ENCODE peak calls at places on chromosomes 6 and 20, in five cellular contexts. One of them, this sample, is unnamed.

GRCh38 chr20:45863543-45864470 is 6.4 kb downstream of the ZSWIM3 start:
- DNase-seq in stimulated activated CD8-positive, alpha-beta memory T cell treated with anti-CD3 and anti-CD28 coated beads, Interleukin-2, amount 100 ng/mL, for 1 hour: no peak
- DNase-seq in astrocyte of the cerebellum: no peak
- DNase-seq in sigmoid colon: no peak
- DNase-seq in natural killer cell: no peak
- DNase-seq in this sample: no peak

GRCh38 chr6:6730831-6731230 is 142.3 kb downstream of the LY86 start:
- DNase-seq in natural killer cell: no peak
- DNase-seq in stimulated activated CD8-positive, alpha-beta memory T cell treated with anti-CD3 and anti-CD28 coated beads, Interleukin-2, amount 100 ng/mL, for 1 hour: no peak
- DNase-seq in astrocyte of the cerebellum: peak
- DNase-seq in sigmoid colon: peak
- DNase-seq in this sample: no peak

GRCh38 chr6:156416392-156416791 is 360.8 kb upstream of the ARID1B start:
- DNase-seq in astrocyte of the cerebellum: no peak
- DNase-seq in stimulated activated CD8-positive, alpha-beta memory T cell treated with anti-CD3 and anti-CD28 coated beads, Interleukin-2, amount 100 ng/mL, for 1 hour: no peak
- DNase-seq in sigmoid colon: no peak
- DNase-seq in natural killer cell: no peak
- DNase-seq in this sample: no peak

GRCh38 chr6:17591292-17591691 is 8.8 kb upstream of the FAM8A1 start:
- DNase-seq in natural killer cell: no peak
- DNase-seq in sigmoid colon: no peak
- DNase-seq in astrocyte of the cerebellum: no peak
- DNase-seq in stimulated activated CD8-positive, alpha-beta memory T cell treated with anti-CD3 and anti-CD28 coated beads, Interleukin-2, amount 100 ng/mL, for 1 hour: no peak
- DNase-seq in this sample: no peak

GRCh38 chr20:31602779-31603441 is 2.2 kb upstream of the ID1 start:
- DNase-seq in stimulated activated CD8-positive, alpha-beta memory T cell treated with anti-CD3 and anti-CD28 coated beads, Interleukin-2, amount 100 ng/mL, for 1 hour: no peak
- DNase-seq in sigmoid colon: no peak
- DNase-seq in natural killer cell: no peak
- DNase-seq in astrocyte of the cerebellum: peak
- DNase-seq in this sample: no peak

GRCh38 chr20:32528291-32528891 is 56.7 kb downstream of the NOL4L start:
- DNase-seq in astrocyte of the cerebellum: no peak
- DNase-seq in stimulated activated CD8-positive, alpha-beta memory T cell treated with anti-CD3 and anti-CD28 coated beads, Interleukin-2, amount 100 ng/mL, for 1 hour: no peak
- DNase-seq in natural killer cell: no peak
- DNase-seq in sigmoid colon: no peak
- DNase-seq in this sample: no peak

GRCh38 chr6:24922854-24923253 is 12.9 kb downstream of the RIPOR2 start:
- DNase-seq in sigmoid colon: no peak
- DNase-seq in stimulated activated CD8-positive, alpha-beta memory T cell treated with anti-CD3 and anti-CD28 coated beads, Interleukin-2, amount 100 ng/mL, for 1 hour: no peak
- DNase-seq in natural killer cell: no peak
- DNase-seq in astrocyte of the cerebellum: no peak
- DNase-seq in this sample: no peak

GRCh38 chr20:62339647-62340062 is 27.5 kb downstream of the LAMA5 start:
- DNase-seq in astrocyte of the cerebellum: no peak
- DNase-seq in stimulated activated CD8-positive, alpha-beta memory T cell treated with anti-CD3 and anti-CD28 coated beads, Interleukin-2, amount 100 ng/mL, for 1 hour: no peak
- DNase-seq in sigmoid colon: no peak
- DNase-seq in natural killer cell: no peak
- DNase-seq in this sample: no peak

GRCh38 chr20:36309643-36310042 is 3.5 kb downstream of the DLGAP4 start:
- DNase-seq in astrocyte of the cerebellum: no peak
- DNase-seq in sigmoid colon: peak
- DNase-seq in natural killer cell: no peak
- DNase-seq in stimulated activated CD8-positive, alpha-beta memory T cell treated with anti-CD3 and anti-CD28 coated beads, Interleukin-2, amount 100 ng/mL, for 1 hour: no peak
- DNase-seq in this sample: no peak

GRCh38 chr6:52538921-52539354 is 37.9 kb downstream of the TRAM2 start:
- DNase-seq in stimulated activated CD8-positive, alpha-beta memory T cell treated with anti-CD3 and anti-CD28 coated beads, Interleukin-2, amount 100 ng/mL, for 1 hour: no peak
- DNase-seq in sigmoid colon: no peak
- DNase-seq in natural killer cell: no peak
- DNase-seq in astrocyte of the cerebellum: no peak
- DNase-seq in this sample: no peak

GRCh38 chr6:137830562-137830961 is 36.5 kb upstream of the TNFAIP3 start:
- DNase-seq in natural killer cell: no peak
- DNase-seq in astrocyte of the cerebellum: no peak
- DNase-seq in sigmoid colon: no peak
- DNase-seq in stimulated activated CD8-positive, alpha-beta memory T cell treated with anti-CD3 and anti-CD28 coated beads, Interleukin-2, amount 100 ng/mL, for 1 hour: no peak
- DNase-seq in this sample: no peak

GRCh38 chr20:25525857-25526256 is 59.5 kb downstream of the NINL start:
- DNase-seq in sigmoid colon: no peak
- DNase-seq in astrocyte of the cerebellum: peak
- DNase-seq in stimulated activated CD8-positive, alpha-beta memory T cell treated with anti-CD3 and anti-CD28 coated beads, Interleukin-2, amount 100 ng/mL, for 1 hour: no peak
- DNase-seq in natural killer cell: no peak
- DNase-seq in this sample: no peak

GRCh38 chr6:141969201-141969600 is 163.5 kb upstream of the GJE1 start:
- DNase-seq in stimulated activated CD8-positive, alpha-beta memory T cell treated with anti-CD3 and anti-CD28 coated beads, Interleukin-2, amount 100 ng/mL, for 1 hour: no peak
- DNase-seq in astrocyte of the cerebellum: no peak
- DNase-seq in sigmoid colon: no peak
- DNase-seq in natural killer cell: no peak
- DNase-seq in this sample: no peak

GRCh38 chr20:13212750-13213149 is 8.3 kb upstream of the ISM1 start:
- DNase-seq in natural killer cell: no peak
- DNase-seq in stimulated activated CD8-positive, alpha-beta memory T cell treated with anti-CD3 and anti-CD28 coated beads, Interleukin-2, amount 100 ng/mL, for 1 hour: no peak
- DNase-seq in sigmoid colon: no peak
- DNase-seq in astrocyte of the cerebellum: no peak
- DNase-seq in this sample: no peak

This sample was measured in chondrocyte.